ENCODE peak calls at places on chromosome 1, in eight cellular contexts. R, I, D, H, Y, G, K and A are unnamed samples.

GRCh38 chr1:89695847-89696246 is 62.9 kb downstream of the LRRC8C start:
- DNase-seq in R (no peak), I (no peak), D (peak; percentile 16), H (no peak), Y (no peak), G (no peak), K (no peak), A (no peak)

GRCh38 chr1:16248603-16249534 is 11.9 kb upstream of the CPLANE2 start:
- DNase-seq in R (peak; percentile 91), I (peak; percentile 83), D (no peak), H (peak; percentile 85), Y (peak; percentile 91), G (peak; percentile 89), K (peak; percentile 75), A (peak; percentile 85)

GRCh38 chr1:207938016-207938415 is 27.1 kb upstream of the CD34 start:
- DNase-seq in R (no peak), I (no peak), D (no peak), H (peak; percentile 39), Y (no peak), G (no peak), K (peak; percentile 89), A (peak; percentile 80)

GRCh38 chr1:39539252-39539790 is 37.3 kb downstream of the PABPC4 start:
- DNase-seq in R (peak; percentile 74), I (peak; percentile 71), D (peak; percentile 46), H (peak; percentile 93), Y (peak; percentile 79), G (peak; percentile 71), K (peak; percentile 86), A (peak; percentile 92)

GRCh38 chr1:37360011-37360410 is 114.4 kb upstream of the ZC3H12A start:
- DNase-seq in R (no peak), I (no peak), D (no peak), H (no peak), Y (no peak), G (no peak), K (no peak), A (no peak)

GRCh38 chr1:24276791-24277190 is 42.4 kb upstream of the GRHL3 start:
- DNase-seq in R (no peak), I (no peak), D (no peak), H (no peak), Y (no peak), G (no peak), K (peak; percentile 23), A (no peak)

GRCh38 chr1:182235952-182236650 is 155.5 kb downstream of the GLUL start:
- DNase-seq in R (no peak), I (no peak), D (no peak), H (no peak), Y (peak; percentile 8), G (peak; percentile 78), K (no peak), A (no peak)

GRCh38 chr1:182249201-182249676 is 142.4 kb downstream of the GLUL start:
- DNase-seq in R (no peak), I (no peak), D (no peak), H (no peak), Y (no peak), G (no peak), K (no peak), A (no peak)

GRCh38 chr1:231695439-231696255 is 69.1 kb downstream of the DISC1 start:
- DNase-seq in R (no peak), I (no peak), D (no peak), H (peak; percentile 36), Y (peak; percentile 68), G (no peak), K (no peak), A (no peak)

GRCh38 chr1:2271841-2272655 is 43.9 kb downstream of the SKI start:
- DNase-seq in R (no peak), I (no peak), D (no peak), H (no peak), Y (no peak), G (peak; percentile 44), K (no peak), A (peak; percentile 92)

GRCh38 chr1:167617100-167617949 is 12.7 kb upstream of the RCSD1 start:
- DNase-seq in R (peak; percentile 43), I (no peak), D (no peak), H (peak; percentile 82), Y (peak; percentile 8), G (peak; percentile 61), K (peak; percentile 74), A (no peak)

GRCh38 chr1:245291351-245291750 is 136.6 kb downstream of the KIF26B start:
- DNase-seq in R (no peak), I (no peak), D (no peak), H (no peak), Y (no peak), G (no peak), K (no peak), A (no peak)

GRCh38 chr1:202561240-202561639 is 149.0 kb downstream of the SYT2 start:
- DNase-seq in R (no peak), I (no peak), D (no peak), H (no peak), Y (no peak), G (no peak), K (no peak), A (no peak)
- H3K4me3 ChIP-seq in R (no peak overlapping the region), I (no peak overlapping the region), D (no peak overlapping the region), H (no peak overlapping the region), Y (no peak overlapping the region), G (no peak overlapping the region), K (no peak overlapping the region), A (no peak overlapping the region)

DNA sequence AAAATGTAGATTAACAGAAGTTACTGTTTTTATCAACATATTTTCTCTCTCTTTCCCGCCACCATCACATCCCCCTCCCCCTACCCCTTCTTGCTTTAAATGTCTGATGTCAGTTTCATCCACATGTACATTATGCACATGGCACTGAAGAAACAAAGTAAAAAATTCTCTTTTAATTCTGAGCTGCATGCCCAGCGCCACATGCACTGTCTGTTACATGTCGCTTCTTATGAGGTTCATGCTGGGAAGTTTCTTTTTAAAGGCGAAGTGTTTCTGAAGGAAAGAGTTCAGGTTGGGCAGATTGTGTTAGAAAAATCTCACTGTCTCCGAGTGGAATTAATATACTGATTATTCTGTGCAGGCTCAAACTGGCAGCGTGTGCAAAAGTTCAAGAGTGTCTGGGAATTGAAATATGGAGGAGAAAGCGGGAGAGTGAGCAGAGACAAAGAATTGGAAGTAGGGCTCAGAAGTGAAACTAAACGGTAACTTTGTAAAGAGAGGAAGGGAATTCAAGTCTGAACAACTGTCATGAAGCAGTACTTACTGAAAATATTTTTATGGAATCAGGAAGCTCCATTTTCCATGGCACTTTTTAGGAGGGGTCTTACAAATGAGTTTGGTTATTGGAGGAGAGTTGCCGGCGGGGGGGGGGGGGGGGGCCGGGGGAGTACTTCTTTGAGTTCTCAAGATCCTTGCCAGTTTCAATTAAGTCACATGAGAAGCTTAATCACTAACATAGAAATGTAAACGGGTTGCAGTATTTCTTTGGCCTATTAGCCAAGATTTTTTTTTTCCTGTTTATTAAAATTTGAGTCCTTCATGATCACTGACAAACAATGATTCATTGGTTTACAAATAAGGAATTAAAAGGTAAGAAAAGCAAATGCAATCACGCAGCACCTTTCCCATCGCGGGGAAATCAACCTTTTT is 217.7 kb downstream of the SDCCAG8 start:
- DNase-seq in R (peak; percentile 10), I (no peak), D (no peak), H (peak; percentile 60), Y (peak; percentile 74), G (no peak), K (peak; percentile 34), A (peak; percentile 66)
- H3K4me3 ChIP-seq in R (peak overlapping the region; percentile 37), I (peak overlapping the region; percentile 37), D (peak overlapping the region; percentile 56), H (peak overlapping the region; percentile 45), Y (peak overlapping the region; percentile 39), G (peak overlapping the region; percentile 43), K (peak overlapping the region; percentile 36), A (peak overlapping the region; percentile 58)

GRCh38 chr1:174965006-174965971 is 34.5 kb upstream of the CACYBP start:
- DNase-seq in R (no peak), I (no peak), D (peak; percentile 23), H (peak; percentile 79), Y (no peak), G (no peak), K (peak; percentile 18), A (no peak)

GRCh38 chr1:174969977-174970376 is 29.8 kb upstream of the CACYBP start:
- DNase-seq in R (no peak), I (no peak), D (no peak), H (peak; percentile 81), Y (no peak), G (no peak), K (peak; percentile 31), A (no peak)

GRCh38 chr1:174968750-174969244 is 30.9 kb upstream of the CACYBP start:
- DNase-seq in R (no peak), I (no peak), D (peak; percentile 73), H (peak; percentile 98), Y (peak; percentile 43), G (no peak), K (peak; percentile 89), A (no peak)

GRCh38 chr1:174966000-174966572 is 33.7 kb upstream of the CACYBP start:
- DNase-seq in R (no peak), I (no peak), D (no peak), H (peak; percentile 68), Y (no peak), G (no peak), K (peak; percentile 43), A (no peak)

DNA sequence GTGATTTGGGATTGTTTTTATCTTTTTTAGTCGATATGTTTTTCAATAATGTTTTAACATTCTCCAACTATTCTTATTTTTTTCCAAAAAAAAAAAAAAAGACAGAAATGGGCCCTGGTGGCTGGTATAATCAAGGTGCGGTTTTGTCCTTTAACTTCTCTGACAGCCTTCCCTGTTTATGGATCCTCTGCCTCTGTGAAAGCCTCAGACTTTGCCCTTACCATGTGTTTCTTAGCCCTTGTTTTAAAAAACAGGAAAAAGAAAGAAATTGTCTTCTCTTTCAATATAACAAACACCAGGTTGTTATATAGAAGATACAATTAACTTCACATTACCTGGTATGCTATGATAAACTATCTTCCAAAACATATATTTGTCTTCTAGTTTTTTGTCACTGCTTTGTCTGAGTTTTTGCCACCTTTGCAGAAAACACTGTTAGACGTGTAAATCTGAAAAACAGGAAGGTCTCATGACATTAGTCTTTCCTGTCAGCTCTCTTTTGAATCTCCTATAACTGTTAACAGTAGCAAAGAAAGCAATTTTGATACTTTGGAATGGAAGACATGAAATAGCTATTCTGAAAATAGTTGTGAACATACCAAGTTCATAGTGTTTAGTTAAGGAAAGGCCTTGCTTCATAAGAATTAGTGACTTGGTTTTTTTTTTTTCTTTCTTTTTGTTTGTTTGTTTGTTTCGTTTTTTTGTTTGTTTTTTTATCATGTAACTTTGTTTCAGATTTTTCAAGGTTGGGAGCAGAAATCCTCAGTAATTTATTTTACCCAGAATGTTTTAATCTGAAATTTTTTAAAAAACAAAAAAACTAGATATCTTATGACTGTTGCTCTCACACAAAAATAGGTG is 31.7 kb upstream of the CACYBP start:
- DNase-seq in R (no peak), I (no peak), D (peak; percentile 60), H (no peak), Y (no peak), G (no peak), K (no peak), A (no peak)
- H3K4me3 ChIP-seq in R (no peak overlapping the region), I (no peak overlapping the region), D (peak overlapping the region; percentile 82), H (no peak overlapping the region), Y (no peak overlapping the region), G (no peak overlapping the region), K (no peak overlapping the region), A (no peak overlapping the region)

GRCh38 chr1:35718492-35719336 is at the start of gene C1orf216:
- DNase-seq in R (peak; percentile 81), I (peak; percentile 71), D (peak; percentile 53), H (peak; percentile 83), Y (peak; percentile 78), G (peak; percentile 66), K (peak; percentile 77), A (peak; percentile 97)

GRCh38 chr1:35715568-35716002 is 3.1 kb downstream of the C1orf216 start:
- DNase-seq in R (peak; percentile 91), I (peak; percentile 59), D (peak; percentile 72), H (peak; percentile 86), Y (peak; percentile 75), G (peak; percentile 73), K (peak; percentile 82), A (peak; percentile 98)

GRCh38 chr1:35717911-35718476 is 690 bp downstream of the C1orf216 start:
- DNase-seq in R (peak; percentile 78), I (peak; percentile 57), D (no peak), H (peak; percentile 73), Y (peak; percentile 72), G (peak; percentile 66), K (peak; percentile 77), A (peak; percentile 95)

GRCh38 chr1:35714921-35715567 is 3.6 kb downstream of the C1orf216 start:
- DNase-seq in R (no peak), I (no peak), D (no peak), H (no peak), Y (no peak), G (no peak), K (no peak), A (no peak)
- H3K4me3 ChIP-seq in R (no peak overlapping the region), I (no peak overlapping the region), D (peak overlapping the region; percentile 22), H (no peak overlapping the region), Y (no peak overlapping the region), G (no peak overlapping the region), K (no peak overlapping the region), A (no peak overlapping the region)